ENCODE peak calls at places on chromosomes 2 and 18, in ten cellular contexts. U, Y, M, C, Z, X, K, H, E and R are unnamed samples.

GRCh38 chr2:137946227-137946626 is 18.0 kb upstream of the HNMT start:
- DNase-seq in U (no peak), Y (no peak), M (no peak), C (no peak), Z (no peak), X (no peak), K (no peak), H (no peak), E (no peak), R (no peak)

GRCh38 chr18:8163287-8163959 is 445.8 kb upstream of the RAB12 start:
- DNase-seq in U (no peak), Y (no peak), M (no peak), C (no peak), Z (no peak), X (no peak), K (no peak), H (no peak), E (no peak), R (peak; percentile 14)

GRCh38 chr18:27839141-27839540 is 337.8 kb downstream of the CDH2 start:
- DNase-seq in U (no peak), Y (no peak), M (no peak), C (no peak), Z (no peak), X (peak; percentile 76), K (no peak), H (no peak), E (no peak), R (peak; percentile 4)

GRCh38 chr2:229378386-229378785 is 107.3 kb upstream of the PID1 start:
- DNase-seq in U (no peak), Y (no peak), M (no peak), C (no peak), Z (no peak), X (no peak), K (no peak), H (no peak), E (no peak), R (no peak)

GRCh38 chr18:37419272-37419671 is 146.3 kb downstream of the CELF4 start:
- DNase-seq in U (no peak), Y (no peak), M (no peak), C (no peak), Z (no peak), X (peak; percentile 26), K (no peak), H (no peak), E (no peak), R (no peak)

GRCh38 chr2:25341031-25341727 is 546 bp downstream of the DNMT3A start:
- DNase-seq in U (no peak), Y (peak; percentile 33), M (peak; percentile 43), C (no peak), Z (no peak), X (peak; percentile 39), K (no peak), H (no peak), E (no peak), R (peak; percentile 60)

GRCh38 chr2:23414106-23414505 is 29.1 kb downstream of the KLHL29 start:
- DNase-seq in U (no peak), Y (no peak), M (no peak), C (no peak), Z (no peak), X (no peak), K (no peak), H (no peak), E (no peak), R (no peak)

GRCh38 chr18:72808688-72809087 is 59.1 kb downstream of the NETO1 start:
- DNase-seq in U (no peak), Y (no peak), M (no peak), C (no peak), Z (no peak), X (no peak), K (no peak), H (peak; percentile 58), E (no peak), R (no peak)

GRCh38 chr2:28358668-28359201 is 33.9 kb upstream of the FOSL2 start:
- DNase-seq in U (no peak), Y (no peak), M (no peak), C (no peak), Z (no peak), X (no peak), K (no peak), H (no peak), E (no peak), R (no peak)

GRCh38 chr2:223247136-223247535 is 195.1 kb downstream of the KCNE4 start:
- DNase-seq in U (peak; percentile 28), Y (no peak), M (peak; percentile 61), C (no peak), Z (no peak), X (peak; percentile 64), K (no peak), H (no peak), E (no peak), R (no peak)

GRCh38 chr2:183950673-183951072 is 647.7 kb upstream of the ZNF804A start:
- DNase-seq in U (no peak), Y (no peak), M (peak; percentile 7), C (no peak), Z (no peak), X (no peak), K (no peak), H (no peak), E (no peak), R (no peak)

GRCh38 chr2:67463810-67464209 is 66.7 kb downstream of the ETAA1 start:
- DNase-seq in U (peak; percentile 64), Y (no peak), M (peak; percentile 47), C (no peak), Z (no peak), X (no peak), K (no peak), H (no peak), E (no peak), R (no peak)

GRCh38 chr2:61763605-61764034 is 90.2 kb downstream of the FAM161A start:
- DNase-seq in U (peak; percentile 85), Y (no peak), M (peak; percentile 64), C (no peak), Z (no peak), X (peak; percentile 92), K (peak; percentile 88), H (peak; percentile 86), E (peak; percentile 84), R (peak; percentile 83)

GRCh38 chr2:55111230-55111569 is 60.9 kb upstream of the RTN4 start:
- DNase-seq in U (no peak), Y (no peak), M (no peak), C (no peak), Z (no peak), X (no peak), K (no peak), H (no peak), E (no peak), R (no peak)
- H3K4me3 ChIP-seq in U (peak overlapping the region; percentile 38), Y (no peak overlapping the region), M (no peak overlapping the region), C (no peak overlapping the region), Z (no peak overlapping the region), X (peak overlapping the region; percentile 22), K (no peak overlapping the region), H (no peak overlapping the region), E (no peak overlapping the region), R (peak overlapping the region; percentile 18)

GRCh38 chr2:65277791-65278449 is 50.3 kb downstream of the ACTR2 start:
- DNase-seq in U (no peak), Y (no peak), M (no peak), C (no peak), Z (no peak), X (peak; percentile 57), K (no peak), H (peak; percentile 29), E (peak; percentile 33), R (no peak)

GRCh38 chr2:65276604-65277003 is 49.0 kb downstream of the ACTR2 start:
- DNase-seq in U (no peak), Y (no peak), M (no peak), C (no peak), Z (no peak), X (no peak), K (no peak), H (no peak), E (peak; percentile 49), R (no peak)

GRCh38 chr2:65277118-65277517 is 49.5 kb downstream of the ACTR2 start:
- DNase-seq in U (no peak), Y (no peak), M (no peak), C (no peak), Z (no peak), X (no peak), K (no peak), H (no peak), E (no peak), R (no peak)

GRCh38 chr2:65273344-65273743 is 45.7 kb downstream of the ACTR2 start:
- DNase-seq in U (no peak), Y (no peak), M (no peak), C (no peak), Z (no peak), X (no peak), K (no peak), H (no peak), E (no peak), R (no peak)

DNA sequence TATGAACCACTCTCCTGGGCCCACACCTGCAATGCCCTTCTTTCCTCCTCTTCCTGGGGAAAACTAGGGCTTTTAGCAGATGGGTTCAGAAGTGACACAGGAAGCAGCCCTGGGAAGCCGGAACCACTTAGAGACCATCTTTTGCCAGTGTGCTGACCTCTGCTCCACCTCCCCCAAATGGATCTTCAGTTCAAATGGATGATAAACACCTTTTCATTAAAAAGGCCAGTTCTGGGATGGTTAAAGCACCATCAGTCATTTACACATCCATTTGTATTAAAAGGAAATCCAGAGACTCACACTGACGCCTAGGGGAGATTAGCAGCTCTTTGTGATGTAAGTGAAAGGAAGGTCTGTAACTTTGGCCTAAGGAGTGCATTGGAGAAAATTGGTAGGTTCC is 47.5 kb downstream of the ACTR2 start:
- DNase-seq in U (no peak), Y (no peak), M (no peak), C (no peak), Z (no peak), X (no peak), K (no peak), H (no peak), E (no peak), R (no peak)
- H3K27me3 ChIP-seq in U (no peaks in the 10 kb centered on the region), Y (no peaks in the 10 kb centered on the region), M (no peaks in the 10 kb centered on the region), C (no peaks in the 10 kb centered on the region), Z (no peaks in the 10 kb centered on the region), X (no peaks in the 10 kb centered on the region), K (no peaks in the 10 kb centered on the region), H (no peaks in the 10 kb centered on the region), E (no peaks in the 10 kb centered on the region), R (no peaks in the 10 kb centered on the region)

GRCh38 chr2:177894546-177894945 is 178.0 kb downstream of the PDE11A start:
- DNase-seq in U (no peak), Y (no peak), M (no peak), C (no peak), Z (no peak), X (no peak), K (no peak), H (no peak), E (no peak), R (no peak)
- H3K4me3 ChIP-seq in U (no peak overlapping the region), Y (no peak overlapping the region), M (no peak overlapping the region), C (no peak overlapping the region), Z (no peak overlapping the region), X (no peak overlapping the region), K (no peak overlapping the region), H (no peak overlapping the region), E (no peak overlapping the region), R (no peak overlapping the region)

DNA sequence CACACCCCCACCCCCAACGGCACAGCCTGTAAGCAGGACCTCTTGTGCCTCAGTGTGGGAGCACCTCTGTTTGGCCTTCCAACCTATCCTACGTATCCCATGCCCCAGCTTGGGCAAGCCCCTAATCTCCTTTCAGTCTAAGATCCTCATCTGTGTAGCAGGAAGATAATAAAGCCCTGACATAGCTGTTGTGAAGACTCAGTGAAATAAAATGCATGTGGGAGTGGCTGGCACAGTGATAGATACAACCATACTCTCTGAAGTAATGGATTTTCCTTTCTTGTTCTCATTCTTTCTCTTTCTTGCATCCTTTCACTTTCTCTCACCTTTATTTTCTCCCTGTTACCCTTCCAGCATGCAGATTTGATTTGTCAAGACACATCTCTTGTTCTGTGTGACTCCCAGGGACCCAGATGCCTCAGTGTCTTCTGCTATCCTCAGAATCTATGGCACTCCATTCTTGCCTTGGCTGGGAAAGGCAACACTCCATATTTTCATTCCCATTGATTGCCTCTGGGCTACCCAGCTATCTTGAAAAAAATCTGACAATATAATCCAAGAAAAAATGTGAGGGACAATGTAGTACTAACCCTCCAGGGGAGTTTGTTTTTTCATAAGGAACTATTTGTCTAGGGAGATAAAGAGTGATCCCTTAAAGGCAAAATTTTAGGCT is 207.2 kb upstream of the SETBP1 start:
- DNase-seq in U (no peak), Y (no peak), M (no peak), C (no peak), Z (no peak), X (peak; percentile 10), K (no peak), H (no peak), E (no peak), R (no peak)
- H3K27me3 ChIP-seq in U (no peaks in the 10 kb centered on the region), Y (no peaks in the 10 kb centered on the region), M (no peaks in the 10 kb centered on the region), C (no peaks in the 10 kb centered on the region), Z (no peaks in the 10 kb centered on the region), X (peaks cover 7% of the 10 kb centered on the region), K (peaks cover 2% of the 10 kb centered on the region), H (no peaks in the 10 kb centered on the region), E (no peaks in the 10 kb centered on the region), R (no peaks in the 10 kb centered on the region)